ENCODE peak calls at places on chromosomes 13 and 19, in seven cellular contexts. Y is RWPE1, U is cardiac muscle cell, J is neural crest cell, E is HS-5, S is AG08396, M is NCI-H1092. C is an unnamed sample.
A peak's percentile ranks its signal among the peaks of the same experiment; 100 is the strongest.

GRCh38 chr13:46761174-46761573 is 35.8 kb downstream of the ESD start:
- DNase-seq in Y (no peak), U (no peak), S (no peak), E (no peak), M (no peak), J (no peak), C (no peak)

GRCh38 chr13:43979492-43979891 is 99.8 kb downstream of the LACC1 start:
- DNase-seq in S (no peak), Y (no peak), U (no peak), M (no peak), E (no peak), J (no peak), C (no peak)

GRCh38 chr13:112182831-112183543 is 116.0 kb downstream of the SOX1 start:
- DNase-seq in M (no peak), Y (no peak), E (no peak), J (no peak), U (no peak), S (no peak), C (no peak)

GRCh38 chr13:40963927-40964326 is 55.2 kb downstream of the ELF1 start:
- DNase-seq in U (peak; percentile 29), J (no peak), M (no peak), S (peak; percentile 51), Y (peak; percentile 87), E (no peak), C (no peak)

GRCh38 chr19:343451-343931 is 1.1 kb downstream of the MIER2 start:
- DNase-seq in J (no peak), S (peak; percentile 57), U (peak; percentile 9), Y (peak; percentile 41), M (no peak), E (no peak), C (no peak)

GRCh38 chr13:91767681-91768080 is 369.3 kb downstream of the GPC5 start:
- DNase-seq in S (no peak), M (no peak), U (peak; percentile 29), E (no peak), Y (no peak), J (no peak), C (no peak)

GRCh38 chr13:112252744-112253590 is 123.2 kb upstream of the SPACA7 start:
- DNase-seq in J (no peak), Y (no peak), S (no peak), E (no peak), U (no peak), M (no peak), C (no peak)

GRCh38 chr13:74825170-74825948 is 656.6 kb downstream of the TBC1D4 start:
- DNase-seq in U (peak; percentile 85), E (peak; percentile 32), S (peak; percentile 4), Y (peak; percentile 29), M (no peak), J (no peak), C (no peak)

GRCh38 chr19:48686103-48686502 is 9.7 kb upstream of the FUT2 start:
- DNase-seq in Y (no peak), U (no peak), E (no peak), M (no peak), S (no peak), J (no peak), C (no peak)

GRCh38 chr19:39401549-39402416 is 4.9 kb upstream of the ZFP36 start:
- DNase-seq in J (no peak), M (no peak), E (no peak), Y (no peak), U (peak; percentile 66), S (no peak), C (no peak)

GRCh38 chr19:29904017-29904416 is 38.0 kb upstream of the URI1 start:
- DNase-seq in S (no peak), M (no peak), J (no peak), U (no peak), E (no peak), Y (no peak), C (no peak)

GRCh38 chr19:4374451-4375163 is 25.7 kb downstream of the SH3GL1 start:
- DNase-seq in S (peak; percentile 89), E (peak; percentile 79), Y (peak; percentile 71), M (no peak), U (peak; percentile 84), J (no peak), C (no peak)

GRCh38 chr19:22595918-22596341 is 38.2 kb upstream of the ZNF492 start:
- DNase-seq in U (no peak), S (no peak), Y (no peak), E (no peak), M (no peak), J (no peak), C (no peak)

GRCh38 chr13:26867451-26868067 is 107.0 kb upstream of the GPR12 start:
- DNase-seq in E (no peak), S (peak; percentile 50), J (peak; percentile 45), Y (peak; percentile 53), M (no peak), U (peak; percentile 45), C (no peak)

GRCh38 chr19:23420824-23421223 is 25.6 kb upstream of the ZNF91 start:
- DNase-seq in M (no peak), Y (no peak), E (no peak), S (no peak), U (no peak), J (no peak), C (no peak)

GRCh38 chr19:13883665-13884064 is 6.7 kb downstream of the NANOS3 start:
- DNase-seq in S (no peak), E (no peak), U (no peak), J (no peak), M (no peak), Y (no peak), C (no peak)

GRCh38 chr13:41317243-41317642 is 6.2 kb downstream of the NAA16 start:
- DNase-seq in M (no peak), U (no peak), Y (no peak), S (no peak), E (no peak), J (no peak), C (no peak)

GRCh38 chr13:110233181-110233641 is 73.7 kb downstream of the COL4A1 start:
- DNase-seq in M (no peak), Y (peak; percentile 30), U (peak; percentile 95), E (peak; percentile 67), J (no peak), S (peak; percentile 46), C (no peak)

GRCh38 chr13:27079421-27079958 is 92.1 kb downstream of the USP12 start:
- DNase-seq in Y (no peak), U (peak; percentile 72), E (no peak), J (no peak), M (no peak), S (peak; percentile 45), C (no peak)

GRCh38 chr19:13902993-13903555 is 2.8 kb downstream of the BRME1 start:
- DNase-seq in U (peak; percentile 15), E (no peak), M (no peak), Y (no peak), S (no peak), J (no peak), C (no peak)

C was measured in LNCaP clone FGC.